ENCODE peak calls at places on chromosomes 11 and 22, in four cellular contexts. N is Calu3, Y is transverse colon, L is neural crest cell. V is an unnamed sample.

GRCh38 chr11:1050581-1051355 is 14.2 kb upstream of the MUC6 start:
- DNase-seq in N (peak; percentile 89), Y (peak; percentile 86), L (peak; percentile 60), V (peak; percentile 87)

GRCh38 chr22:24033731-24034130 is 22.6 kb downstream of the CABIN1 start:
- DNase-seq in N (no peak), Y (no peak), L (no peak), V (no peak)

GRCh38 chr11:21476588-21476987 is 716.3 kb upstream of the ANO5 start:
- DNase-seq in N (no peak), Y (no peak), L (no peak), V (no peak)

GRCh38 chr22:24244144-24244787 is 616 bp downstream of the GGT5 start:
- DNase-seq in N (no peak), Y (no peak), L (no peak), V (no peak)

GRCh38 chr22:23909258-23909898 is 15.2 kb downstream of the MIF start:
- DNase-seq in N (no peak), Y (no peak), L (no peak), V (no peak)

GRCh38 chr22:47127441-47127871 is 365.0 kb downstream of the TBC1D22A start:
- DNase-seq in N (no peak), Y (no peak), L (no peak), V (no peak)

GRCh38 chr22:24087071-24087795 is 76.1 kb downstream of the CABIN1 start:
- DNase-seq in N (no peak), Y (no peak), L (no peak), V (no peak)

GRCh38 chr11:130601141-130601540 is 152.7 kb downstream of the ADAMTS15 start:
- DNase-seq in N (no peak), Y (peak; percentile 63), L (no peak), V (peak; percentile 54)

GRCh38 chr22:22463855-22464540 is 44.5 kb downstream of the ZNF280B start:
- DNase-seq in N (peak; percentile 59), Y (peak; percentile 44), L (peak; percentile 72), V (peak; percentile 47)

GRCh38 chr11:19770277-19770676 is 57.6 kb downstream of the NAV2 start:
- DNase-seq in N (no peak), Y (no peak), L (no peak), V (no peak)

GRCh38 chr11:116851631-116852030 is 14.2 kb upstream of the APOA1 start:
- DNase-seq in N (no peak), Y (peak; percentile 34), L (no peak), V (no peak)

GRCh38 chr11:46326813-46327416 is 20.3 kb upstream of the DGKZ start:
- DNase-seq in N (no peak), Y (no peak), L (no peak), V (no peak)

GRCh38 chr11:46327829-46328228 is 19.4 kb upstream of the DGKZ start:
- DNase-seq in N (no peak), Y (no peak), L (no peak), V (no peak)

GRCh38 chr11:46321757-46322156 is 25.5 kb upstream of the DGKZ start:
- DNase-seq in N (no peak), Y (no peak), L (no peak), V (no peak)

GRCh38 chr11:46319074-46319453 is 28.2 kb upstream of the DGKZ start:
- DNase-seq in N (no peak), Y (no peak), L (no peak), V (no peak)

GRCh38 chr11:46322759-46323158 is 24.5 kb upstream of the DGKZ start:
- DNase-seq in N (no peak), Y (no peak), L (no peak), V (peak; percentile 32)
- TF ChIP-seq CTCF in N (no peak), Y (peak; percentile 20), L (peak; percentile 34), V (peak; percentile 21)

GRCh38 chr11:125724125-125724524 is 22.0 kb upstream of the PATE1 start:
- DNase-seq in N (no peak), Y (no peak), L (no peak), V (no peak)
- TF ChIP-seq CTCF in N (no peak), Y (no peak), L (peak; percentile 29), V (no peak)

GRCh38 chr11:2101171-2101675 is 38.0 kb downstream of the IGF2 start:
- DNase-seq in N (no peak), Y (no peak), L (no peak), V (no peak)
- TF ChIP-seq CTCF in N (no peak), Y (no peak), L (no peak), V (no peak)

DNA sequence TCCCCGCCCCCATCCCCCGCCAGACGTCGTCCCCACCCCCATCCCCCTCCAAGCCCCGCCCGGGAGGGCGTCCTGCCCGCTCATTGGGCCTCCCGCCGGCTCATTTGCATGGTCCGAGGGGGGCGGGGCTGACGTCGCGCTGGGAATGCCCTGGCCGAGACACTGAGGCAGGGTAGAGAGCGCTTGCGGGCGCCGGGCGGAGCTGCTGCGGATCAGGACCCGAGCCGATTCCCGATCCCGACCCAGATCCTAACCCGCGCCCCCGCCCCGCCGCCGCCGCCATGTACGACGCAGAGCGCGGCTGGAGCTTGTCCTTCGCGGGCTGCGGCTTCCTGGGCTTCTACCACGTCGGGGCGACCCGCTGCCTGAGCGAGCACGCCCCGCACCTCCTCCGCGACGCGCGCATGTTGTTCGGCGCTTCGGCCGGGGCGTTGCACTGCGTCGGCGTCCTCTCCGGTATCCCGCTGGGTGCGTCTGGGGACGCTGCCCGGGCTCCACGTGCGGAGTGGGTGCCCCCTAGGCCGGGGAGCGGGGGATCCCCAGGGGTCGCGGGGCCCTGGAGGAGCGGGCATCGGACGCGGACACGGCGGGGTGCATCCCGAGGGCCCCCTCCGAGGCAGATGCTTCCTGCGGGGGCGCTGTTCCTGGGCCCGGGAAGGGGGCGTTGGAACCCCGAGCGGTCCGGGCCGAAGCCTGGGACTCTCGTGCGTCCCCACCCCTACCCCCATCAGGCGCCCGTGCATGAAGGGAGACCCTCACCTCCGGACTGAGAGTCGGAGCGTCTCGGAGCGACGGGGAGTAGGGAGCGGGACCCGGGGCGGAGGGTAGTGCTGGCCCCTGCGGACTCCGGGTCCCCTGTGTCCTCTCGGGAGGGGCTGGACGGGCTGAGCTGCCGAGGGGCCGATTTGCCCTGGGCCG is at the start of gene PNPLA3:
- DNase-seq in N (peak; percentile 95), Y (peak; percentile 87), L (peak; percentile 89), V (peak; percentile 81)
- TF ChIP-seq CTCF in N (peak; percentile 25), Y (no peak), L (peak; percentile 44), V (no peak)

GRCh38 chr22:27794244-27794643 is 7.3 kb downstream of the MN1 start:
- DNase-seq in N (no peak), Y (no peak), L (no peak), V (no peak)
- TF ChIP-seq CTCF in N (no peak), Y (no peak), L (no peak), V (no peak)

DNA sequence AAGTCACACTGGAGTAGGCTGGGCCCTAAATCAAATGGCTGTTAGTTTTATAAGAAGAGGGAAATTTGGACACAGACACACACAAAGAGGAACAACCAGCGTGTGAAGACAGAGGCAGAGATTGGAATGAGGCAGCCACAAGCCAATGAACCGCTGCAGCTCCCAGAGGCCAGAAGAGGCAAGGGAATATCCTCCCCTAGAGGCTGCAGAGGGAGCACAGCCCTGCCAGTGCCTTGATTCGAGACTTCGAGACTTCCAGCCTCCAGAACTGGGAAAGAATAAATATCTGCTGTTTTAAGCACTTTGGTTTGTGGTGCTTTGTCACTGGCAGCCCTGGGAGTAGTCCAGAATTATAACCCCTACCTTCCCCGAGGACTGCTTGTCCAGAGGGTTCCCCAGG is 484.4 kb downstream of the MN1 start:
- DNase-seq in N (no peak), Y (peak; percentile 25), L (no peak), V (no peak)
- TF ChIP-seq CTCF in N (no peak), Y (no peak), L (no peak), V (no peak)

DNA sequence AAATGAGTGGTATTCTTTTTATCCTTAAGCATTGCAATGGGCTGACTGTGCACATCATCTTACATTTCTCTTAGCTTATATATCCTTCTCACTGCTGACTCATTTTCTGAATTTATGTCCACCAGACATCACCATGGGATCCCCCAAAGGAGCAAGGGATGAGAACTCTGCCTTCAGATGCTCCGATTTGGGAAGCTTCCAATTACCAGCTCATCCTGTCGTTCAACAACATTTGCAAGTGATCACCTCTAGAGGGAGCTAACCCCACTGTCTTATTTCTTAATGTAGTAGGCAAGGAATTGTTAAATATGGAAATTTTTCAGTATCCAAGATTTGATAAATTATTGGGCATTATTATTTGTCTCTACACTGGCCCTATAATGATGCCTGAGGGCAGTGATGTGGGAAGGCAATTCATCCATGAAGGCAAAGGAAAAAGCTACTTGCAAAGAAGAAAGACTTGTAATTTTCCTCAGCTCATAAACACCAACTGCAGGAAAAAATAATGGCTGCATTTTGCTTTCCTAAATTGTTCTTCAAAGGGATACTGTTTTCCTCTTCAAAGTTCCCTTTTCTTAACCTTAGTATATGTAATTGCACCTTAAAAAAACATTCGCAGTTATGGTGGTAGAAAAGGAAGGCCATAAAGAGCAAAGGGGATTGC is 102.4 kb upstream of the FSHB start:
- DNase-seq in N (peak; percentile 4), Y (no peak), L (no peak), V (peak; percentile 11)
- TF ChIP-seq CTCF in N (peak; percentile 44), Y (peak; percentile 51), L (peak; percentile 76), V (peak; percentile 50)

DNA sequence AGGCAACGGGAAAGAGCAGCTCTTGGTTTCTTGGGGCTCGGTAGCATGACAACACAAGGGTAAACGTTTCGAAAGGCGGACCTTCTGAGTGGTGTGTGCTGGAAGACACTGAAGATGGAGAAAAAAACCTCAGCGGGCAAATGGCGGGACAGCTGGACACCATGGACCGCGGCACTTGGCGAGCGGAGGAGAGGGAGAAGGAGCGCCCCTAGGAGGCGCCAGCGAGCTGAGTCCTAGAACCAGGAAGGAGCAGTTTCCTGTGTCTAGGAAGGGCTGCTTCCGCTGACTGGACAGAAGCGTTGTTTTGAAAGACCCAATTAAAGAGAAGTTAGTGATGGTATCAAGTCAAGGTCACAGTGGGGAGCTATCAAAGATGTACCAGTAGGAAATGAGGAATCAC is 44.0 kb upstream of the OPCML start:
- DNase-seq in N (no peak), Y (no peak), L (no peak), V (no peak)
- TF ChIP-seq CTCF in N (no peak), Y (no peak), L (peak; percentile 36), V (no peak)

GRCh38 chr11:67546852-67547251 is 23.6 kb upstream of the CABP2 start:
- DNase-seq in N (no peak), Y (no peak), L (no peak), V (peak; percentile 61)
- TF ChIP-seq CTCF in N (no peak), Y (no peak), L (no peak), V (no peak)